ENCODE peak calls at places on chromosome 7, in five cellular contexts. One of them, this sample, is unnamed.
A peak's percentile ranks its signal among the peaks of the same experiment; 100 is the strongest.

GRCh38 chr7:20862554-20862953 is 75.9 kb upstream of the SP8 start:
- DNase-seq in activated CD8-positive, alpha-beta T cell treated with anti-CD3 and anti-CD28 coated beads, Interleukin-2, amount 10 ng/mL, durations not matched to agents 7 days and 5 days: no peak
- DNase-seq in lung: no peak
- DNase-seq in T-cell: no peak
- DNase-seq in choroid plexus epithelial cell: no peak
- DNase-seq in this sample: no peak

GRCh38 chr7:14936530-14936929 is 34.0 kb upstream of the DGKB start:
- DNase-seq in activated CD8-positive, alpha-beta T cell treated with anti-CD3 and anti-CD28 coated beads, Interleukin-2, amount 10 ng/mL, durations not matched to agents 7 days and 5 days: no peak
- DNase-seq in lung: no peak
- DNase-seq in T-cell: no peak
- DNase-seq in choroid plexus epithelial cell: peak; percentile 5
- DNase-seq in this sample: peak; percentile 26

GRCh38 chr7:47777531-47778152 is 170.6 kb downstream of the PKD1L1 start:
- DNase-seq in activated CD8-positive, alpha-beta T cell treated with anti-CD3 and anti-CD28 coated beads, Interleukin-2, amount 10 ng/mL, durations not matched to agents 7 days and 5 days: no peak
- DNase-seq in lung: no peak
- DNase-seq in T-cell: no peak
- DNase-seq in choroid plexus epithelial cell: no peak
- DNase-seq in this sample: no peak

GRCh38 chr7:117759950-117760640 is 113.1 kb downstream of the CTTNBP2 start:
- DNase-seq in activated CD8-positive, alpha-beta T cell treated with anti-CD3 and anti-CD28 coated beads, Interleukin-2, amount 10 ng/mL, durations not matched to agents 7 days and 5 days: no peak
- DNase-seq in lung: no peak
- DNase-seq in T-cell: no peak
- DNase-seq in choroid plexus epithelial cell: no peak
- DNase-seq in this sample: no peak

GRCh38 chr7:27714831-27715444 is 25.0 kb upstream of the TAX1BP1 start:
- DNase-seq in activated CD8-positive, alpha-beta T cell treated with anti-CD3 and anti-CD28 coated beads, Interleukin-2, amount 10 ng/mL, durations not matched to agents 7 days and 5 days: no peak
- DNase-seq in lung: no peak
- DNase-seq in T-cell: no peak
- DNase-seq in choroid plexus epithelial cell: peak; percentile 40
- DNase-seq in this sample: no peak

GRCh38 chr7:47490501-47491265 is 91.2 kb downstream of the TNS3 start:
- DNase-seq in activated CD8-positive, alpha-beta T cell treated with anti-CD3 and anti-CD28 coated beads, Interleukin-2, amount 10 ng/mL, durations not matched to agents 7 days and 5 days: no peak
- DNase-seq in lung: no peak
- DNase-seq in T-cell: no peak
- DNase-seq in choroid plexus epithelial cell: no peak
- DNase-seq in this sample: no peak

GRCh38 chr7:125357681-125358440 is 428.2 kb upstream of the POT1 start:
- DNase-seq in activated CD8-positive, alpha-beta T cell treated with anti-CD3 and anti-CD28 coated beads, Interleukin-2, amount 10 ng/mL, durations not matched to agents 7 days and 5 days: no peak
- DNase-seq in lung: no peak
- DNase-seq in T-cell: no peak
- DNase-seq in choroid plexus epithelial cell: peak; percentile 67
- DNase-seq in this sample: no peak

GRCh38 chr7:33841658-33842057 is 63.7 kb upstream of the BMPER start:
- DNase-seq in activated CD8-positive, alpha-beta T cell treated with anti-CD3 and anti-CD28 coated beads, Interleukin-2, amount 10 ng/mL, durations not matched to agents 7 days and 5 days: no peak
- DNase-seq in lung: no peak
- DNase-seq in T-cell: no peak
- DNase-seq in choroid plexus epithelial cell: peak; percentile 41
- DNase-seq in this sample: no peak

GRCh38 chr7:35253680-35254495 is at the start of gene TBX20:
- DNase-seq in activated CD8-positive, alpha-beta T cell treated with anti-CD3 and anti-CD28 coated beads, Interleukin-2, amount 10 ng/mL, durations not matched to agents 7 days and 5 days: peak; percentile 39
- DNase-seq in lung: no peak
- DNase-seq in T-cell: no peak
- DNase-seq in choroid plexus epithelial cell: no peak
- DNase-seq in this sample: peak; percentile 31

GRCh38 chr7:157550300-157551275 is 213.8 kb downstream of the DNAJB6 start:
- DNase-seq in activated CD8-positive, alpha-beta T cell treated with anti-CD3 and anti-CD28 coated beads, Interleukin-2, amount 10 ng/mL, durations not matched to agents 7 days and 5 days: no peak
- DNase-seq in lung: no peak
- DNase-seq in T-cell: no peak
- DNase-seq in choroid plexus epithelial cell: no peak
- DNase-seq in this sample: no peak

GRCh38 chr7:102392332-102392731 is 3.8 kb upstream of the PRKRIP1 start:
- DNase-seq in activated CD8-positive, alpha-beta T cell treated with anti-CD3 and anti-CD28 coated beads, Interleukin-2, amount 10 ng/mL, durations not matched to agents 7 days and 5 days: no peak
- DNase-seq in lung: no peak
- DNase-seq in T-cell: no peak
- DNase-seq in choroid plexus epithelial cell: no peak
- DNase-seq in this sample: peak; percentile 1

GRCh38 chr7:132742152-132742551 is 165.9 kb upstream of the PLXNA4 start:
- DNase-seq in activated CD8-positive, alpha-beta T cell treated with anti-CD3 and anti-CD28 coated beads, Interleukin-2, amount 10 ng/mL, durations not matched to agents 7 days and 5 days: no peak
- DNase-seq in lung: peak; percentile 82
- DNase-seq in T-cell: no peak
- DNase-seq in choroid plexus epithelial cell: peak; percentile 92
- DNase-seq in this sample: no peak